ENCODE peak calls at places on chromosomes 7 and 10, in seven cellular contexts. One of them, this sample, is unnamed.

GRCh38 chr7:29588900-29589696 is 25.5 kb downstream of the PRR15 start:
- DNase-seq in spleen: no peak
- DNase-seq in lower leg skin: peak; percentile 19
- DNase-seq in stomach: peak; percentile 45
- DNase-seq in upper lobe of left lung: no peak
- DNase-seq in transverse colon: peak; percentile 53
- DNase-seq in Peyer's patch: no peak
- DNase-seq in this sample: peak; percentile 57

GRCh38 chr7:94041529-94041928 is 37.4 kb upstream of the BET1 start:
- DNase-seq in upper lobe of left lung: no peak
- DNase-seq in Peyer's patch: no peak
- DNase-seq in lower leg skin: no peak
- DNase-seq in spleen: no peak
- DNase-seq in stomach: no peak
- DNase-seq in transverse colon: no peak
- DNase-seq in this sample: peak; percentile 6

GRCh38 chr7:128899392-128899791 is 11.1 kb downstream of the KCP start:
- DNase-seq in Peyer's patch: no peak
- DNase-seq in spleen: no peak
- DNase-seq in lower leg skin: no peak
- DNase-seq in upper lobe of left lung: no peak
- DNase-seq in transverse colon: no peak
- DNase-seq in stomach: no peak
- DNase-seq in this sample: no peak

GRCh38 chr10:114163062-114163861 is 10.7 kb downstream of the CCDC186 start:
- DNase-seq in Peyer's patch: no peak
- DNase-seq in stomach: no peak
- DNase-seq in lower leg skin: no peak
- DNase-seq in spleen: no peak
- DNase-seq in transverse colon: no peak
- DNase-seq in upper lobe of left lung: no peak
- DNase-seq in this sample: no peak

GRCh38 chr10:116306847-116307246 is 17.4 kb upstream of the CCDC172 start:
- DNase-seq in lower leg skin: no peak
- DNase-seq in transverse colon: no peak
- DNase-seq in stomach: no peak
- DNase-seq in spleen: no peak
- DNase-seq in Peyer's patch: no peak
- DNase-seq in upper lobe of left lung: no peak
- DNase-seq in this sample: no peak

GRCh38 chr7:42976371-42976770 is 44.2 kb downstream of the MRPL32 start:
- DNase-seq in stomach: no peak
- DNase-seq in spleen: no peak
- DNase-seq in Peyer's patch: no peak
- DNase-seq in upper lobe of left lung: no peak
- DNase-seq in lower leg skin: no peak
- DNase-seq in transverse colon: no peak
- DNase-seq in this sample: no peak

GRCh38 chr7:95246935-95247370 is 77.4 kb downstream of the PON1 start:
- DNase-seq in Peyer's patch: no peak
- DNase-seq in stomach: peak; percentile 26
- DNase-seq in spleen: no peak
- DNase-seq in upper lobe of left lung: no peak
- DNase-seq in lower leg skin: peak; percentile 35
- DNase-seq in transverse colon: peak; percentile 52
- DNase-seq in this sample: peak; percentile 19

GRCh38 chr10:24303522-24304310 is 94.8 kb downstream of the KIAA1217 start:
- DNase-seq in Peyer's patch: no peak
- DNase-seq in stomach: no peak
- DNase-seq in upper lobe of left lung: no peak
- DNase-seq in transverse colon: no peak
- DNase-seq in lower leg skin: no peak
- DNase-seq in spleen: no peak
- DNase-seq in this sample: no peak

GRCh38 chr7:49229246-49229645 is 304.9 kb downstream of the CDC14C start:
- DNase-seq in stomach: no peak
- DNase-seq in lower leg skin: no peak
- DNase-seq in Peyer's patch: no peak
- DNase-seq in spleen: no peak
- DNase-seq in transverse colon: no peak
- DNase-seq in upper lobe of left lung: no peak
- DNase-seq in this sample: no peak

GRCh38 chr7:111878788-111879187 is 316.5 kb upstream of the IMMP2L start:
- DNase-seq in stomach: no peak
- DNase-seq in transverse colon: no peak
- DNase-seq in Peyer's patch: no peak
- DNase-seq in spleen: no peak
- DNase-seq in upper lobe of left lung: no peak
- DNase-seq in lower leg skin: no peak
- DNase-seq in this sample: no peak

GRCh38 chr7:2247141-2247985 is 5.3 kb downstream of the NUDT1 start:
- DNase-seq in stomach: no peak
- DNase-seq in lower leg skin: no peak
- DNase-seq in transverse colon: no peak
- DNase-seq in upper lobe of left lung: peak; percentile 83
- DNase-seq in spleen: no peak
- DNase-seq in Peyer's patch: no peak
- DNase-seq in this sample: no peak

GRCh38 chr7:135260930-135261721 is 27.5 kb downstream of the STRA8 start:
- DNase-seq in lower leg skin: no peak
- DNase-seq in transverse colon: no peak
- DNase-seq in Peyer's patch: no peak
- DNase-seq in spleen: no peak
- DNase-seq in stomach: no peak
- DNase-seq in upper lobe of left lung: no peak
- DNase-seq in this sample: no peak

GRCh38 chr7:13990984-13991790 is 1.7 kb upstream of the ETV1 start:
- DNase-seq in upper lobe of left lung: peak; percentile 93
- DNase-seq in stomach: peak; percentile 91
- DNase-seq in spleen: peak; percentile 90
- DNase-seq in lower leg skin: peak; percentile 96
- DNase-seq in transverse colon: peak; percentile 92
- DNase-seq in Peyer's patch: peak; percentile 66
- DNase-seq in this sample: peak; percentile 87
- TF ChIP-seq POLR2A in upper lobe of left lung: peak; percentile 22
- TF ChIP-seq POLR2A in stomach: no peak
- TF ChIP-seq POLR2A in spleen: no peak
- TF ChIP-seq POLR2A in lower leg skin: no peak
- TF ChIP-seq POLR2A in transverse colon: peak; percentile 26
- TF ChIP-seq POLR2A in Peyer's patch: no peak
- TF ChIP-seq POLR2A in this sample: peak; percentile 37

GRCh38 chr7:92641921-92642511 is 51.8 kb upstream of the FAM133B start:
- DNase-seq in transverse colon: no peak
- DNase-seq in spleen: no peak
- DNase-seq in Peyer's patch: no peak
- DNase-seq in lower leg skin: no peak
- DNase-seq in stomach: no peak
- DNase-seq in upper lobe of left lung: no peak
- DNase-seq in this sample: no peak
- TF ChIP-seq POLR2A in transverse colon: no peak
- TF ChIP-seq POLR2A in spleen: no peak
- TF ChIP-seq POLR2A in Peyer's patch: no peak
- TF ChIP-seq POLR2A in lower leg skin: no peak
- TF ChIP-seq POLR2A in stomach: no peak
- TF ChIP-seq POLR2A in upper lobe of left lung: no peak
- TF ChIP-seq POLR2A in this sample: no peak

GRCh38 chr7:88217675-88218427 is 2.0 kb downstream of the SRI start:
- DNase-seq in upper lobe of left lung: no peak
- DNase-seq in spleen: no peak
- DNase-seq in stomach: no peak
- DNase-seq in Peyer's patch: no peak
- DNase-seq in lower leg skin: no peak
- DNase-seq in transverse colon: no peak
- DNase-seq in this sample: no peak
- TF ChIP-seq POLR2A in upper lobe of left lung: no peak
- TF ChIP-seq POLR2A in spleen: no peak
- TF ChIP-seq POLR2A in stomach: no peak
- TF ChIP-seq POLR2A in Peyer's patch: no peak
- TF ChIP-seq POLR2A in lower leg skin: no peak
- TF ChIP-seq POLR2A in transverse colon: no peak
- TF ChIP-seq POLR2A in this sample: no peak

DNA sequence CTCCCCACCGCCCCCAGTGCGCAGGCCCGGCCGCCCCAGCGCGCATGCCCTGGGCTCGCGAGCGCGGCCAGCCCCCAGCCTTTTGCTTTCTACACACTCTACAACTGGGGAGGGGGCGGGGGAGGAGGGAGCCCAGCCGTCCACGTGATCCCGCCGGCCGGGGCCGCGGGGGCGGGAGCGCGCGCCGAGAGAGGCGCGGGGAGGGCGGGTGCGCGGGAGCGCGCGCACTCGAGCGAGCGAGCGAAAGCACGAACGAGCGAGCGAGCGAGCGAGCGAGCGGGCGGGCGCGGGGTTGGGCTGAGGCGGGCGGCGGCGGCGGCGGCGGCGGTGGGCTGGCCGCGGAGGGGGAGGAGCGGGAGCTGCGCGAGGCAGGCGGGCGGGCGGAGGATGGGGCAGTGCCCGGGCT is at the start of gene AUTS2:
- DNase-seq in upper lobe of left lung: peak; percentile 97
- DNase-seq in stomach: peak; percentile 78
- DNase-seq in Peyer's patch: peak; percentile 68
- DNase-seq in transverse colon: peak; percentile 68
- DNase-seq in lower leg skin: peak; percentile 84
- DNase-seq in spleen: peak; percentile 93
- DNase-seq in this sample: peak; percentile 89
- TF ChIP-seq POLR2A in upper lobe of left lung: no peak
- TF ChIP-seq POLR2A in stomach: no peak
- TF ChIP-seq POLR2A in Peyer's patch: no peak
- TF ChIP-seq POLR2A in transverse colon: no peak
- TF ChIP-seq POLR2A in lower leg skin: no peak
- TF ChIP-seq POLR2A in spleen: no peak
- TF ChIP-seq POLR2A in this sample: no peak

GRCh38 chr7:101700424-101700823 is 71.3 kb upstream of the MYL10 start:
- DNase-seq in stomach: no peak
- DNase-seq in transverse colon: no peak
- DNase-seq in spleen: no peak
- DNase-seq in upper lobe of left lung: no peak
- DNase-seq in lower leg skin: no peak
- DNase-seq in Peyer's patch: no peak
- DNase-seq in this sample: no peak
- TF ChIP-seq POLR2A in stomach: no peak
- TF ChIP-seq POLR2A in transverse colon: no peak
- TF ChIP-seq POLR2A in spleen: no peak
- TF ChIP-seq POLR2A in upper lobe of left lung: no peak
- TF ChIP-seq POLR2A in lower leg skin: no peak
- TF ChIP-seq POLR2A in Peyer's patch: no peak
- TF ChIP-seq POLR2A in this sample: no peak